ENCODE peak calls at places on chromosomes 4 and X, in nine cellular contexts. M is neuronal stem cell, F is IMR-90, A is mammary epithelial cell, C is GM23248, D is K562, X is mesenchymal stem cell, L is H9, I is GM12878. S is an unnamed sample.

GRCh38 chrX:115392871-115393270 is 103.4 kb downstream of the LUZP4 start:
- DNase-seq in M (no peak), F (no peak), A (no peak), C (no peak), D (no peak), X (no peak), L (no peak), I (no peak), S (no peak)

GRCh38 chrX:13340182-13340791 is 20.4 kb upstream of the ATXN3L start:
- DNase-seq in M (no peak), F (peak; percentile 2), A (peak; percentile 17), C (peak; percentile 57), D (no peak), X (no peak), L (no peak), I (no peak), S (peak; percentile 17)

GRCh38 chr4:145480257-145480656 is 1.4 kb upstream of the SMAD1 start:
- DNase-seq in M (no peak), F (no peak), A (peak; percentile 24), C (peak; percentile 3), D (no peak), X (no peak), L (no peak), I (no peak), S (no peak)

GRCh38 chrX:137387646-137388045 is 178.3 kb upstream of the ZIC3 start:
- DNase-seq in M (no peak), F (no peak), A (no peak), C (no peak), D (no peak), X (no peak), L (no peak), I (no peak), S (no peak)

GRCh38 chr4:129829373-129829772 is 733.4 kb downstream of the C4orf33 start:
- DNase-seq in M (no peak), F (no peak), A (no peak), C (no peak), D (no peak), X (no peak), L (no peak), I (no peak), S (no peak)

GRCh38 chr4:38489924-38490639 is 173.9 kb upstream of the KLF3 start:
- DNase-seq in M (no peak), F (peak; percentile 46), A (peak; percentile 70), C (peak; percentile 48), D (no peak), X (peak; percentile 74), L (peak; percentile 31), I (no peak), S (peak; percentile 61)

GRCh38 chr4:19266566-19266965 is 985.1 kb upstream of the SLIT2 start:
- DNase-seq in M (peak; percentile 15), F (no peak), A (no peak), C (no peak), D (no peak), X (peak; percentile 8), L (no peak), I (no peak), S (peak; percentile 33)

GRCh38 chrX:153804100-153804595 is 9.7 kb downstream of the SSR4 start:
- DNase-seq in M (no peak), F (no peak), A (no peak), C (no peak), D (no peak), X (no peak), L (no peak), I (no peak), S (no peak)

GRCh38 chrX:75156537-75156945 is 458 bp upstream of the ABCB7 start:
- DNase-seq in M (no peak), F (peak; percentile 12), A (peak; percentile 3), C (peak; percentile 44), D (peak; percentile 15), X (peak; percentile 58), L (no peak), I (no peak), S (no peak)

GRCh38 chrX:48972214-48973164 is 845 bp upstream of the KCND1 start:
- DNase-seq in M (no peak), F (peak; percentile 41), A (no peak), C (peak; percentile 59), D (peak; percentile 67), X (peak; percentile 58), L (peak; percentile 73), I (no peak), S (peak; percentile 58)

GRCh38 chr4:85720736-85721135 is 245.8 kb downstream of the ARHGAP24 start:
- DNase-seq in M (no peak), F (peak; percentile 23), A (peak; percentile 58), C (peak; percentile 62), D (no peak), X (peak; percentile 63), L (no peak), I (no peak), S (no peak)

GRCh38 chr4:105659190-105659589 is 49.3 kb downstream of the INTS12 start:
- DNase-seq in M (no peak), F (no peak), A (no peak), C (no peak), D (no peak), X (no peak), L (no peak), I (no peak), S (no peak)

GRCh38 chr4:105666693-105667092 is 41.8 kb downstream of the INTS12 start:
- DNase-seq in M (no peak), F (peak; percentile 16), A (peak; percentile 39), C (peak; percentile 46), D (no peak), X (peak; percentile 38), L (no peak), I (no peak), S (peak; percentile 55)

GRCh38 chr4:105657117-105657765 is 51.2 kb downstream of the INTS12 start:
- DNase-seq in M (no peak), F (no peak), A (peak; percentile 62), C (no peak), D (no peak), X (no peak), L (no peak), I (no peak), S (no peak)

GRCh38 chr4:105661028-105661427 is 47.5 kb downstream of the INTS12 start:
- DNase-seq in M (no peak), F (no peak), A (no peak), C (no peak), D (no peak), X (no peak), L (no peak), I (no peak), S (no peak)

GRCh38 chr4:105662935-105663675 is 45.4 kb downstream of the INTS12 start:
- DNase-seq in M (no peak), F (no peak), A (no peak), C (no peak), D (no peak), X (no peak), L (no peak), I (no peak), S (no peak)
- H3K9ac ChIP-seq in M (no peak overlapping the region), F (no peak overlapping the region), A (no peak overlapping the region), C (no peak overlapping the region), D (no peak overlapping the region), X (no peak overlapping the region), L (no peak overlapping the region), I (no peak overlapping the region), S (no peak overlapping the region)

GRCh38 chrX:134646170-134646569 is 12.1 kb downstream of the PLAC1 start:
- DNase-seq in M (no peak), F (no peak), A (no peak), C (no peak), D (no peak), X (no peak), L (no peak), I (no peak), S (no peak)
- H3K27ac ChIP-seq in M (no peak overlapping the region), F (no peak overlapping the region), A (no peak overlapping the region), C (no peak overlapping the region), D (no peak overlapping the region), X (no peak overlapping the region), L (no peak overlapping the region), I (no peak overlapping the region), S (no peak overlapping the region)

GRCh38 chr4:4387531-4388311 is 819 bp downstream of the NSG1 start:
- DNase-seq in M (no peak), F (no peak), A (no peak), C (peak; percentile 24), D (no peak), X (peak; percentile 18), L (no peak), I (no peak), S (peak; percentile 42)

GRCh38 chr4:4385729-4386295 is 1.1 kb upstream of the NSG1 start:
- DNase-seq in M (no peak), F (no peak), A (no peak), C (no peak), D (no peak), X (no peak), L (no peak), I (no peak), S (no peak)

GRCh38 chr4:4386736-4387392 is at the start of gene NSG1:
- DNase-seq in M (peak; percentile 44), F (peak; percentile 18), A (peak; percentile 58), C (peak; percentile 60), D (peak; percentile 45), X (peak; percentile 48), L (no peak), I (no peak), S (peak; percentile 73)

GRCh38 chr4:4384837-4385236 is 2.1 kb upstream of the NSG1 start:
- DNase-seq in M (peak; percentile 52), F (peak; percentile 2), A (peak; percentile 37), C (peak; percentile 41), D (peak; percentile 34), X (peak; percentile 68), L (peak; percentile 85), I (no peak), S (peak; percentile 83)

GRCh38 chr4:4386296-4386735 is 586 bp upstream of the NSG1 start:
- DNase-seq in M (no peak), F (no peak), A (peak; percentile 23), C (no peak), D (peak; percentile 35), X (peak; percentile 47), L (peak; percentile 59), I (no peak), S (peak; percentile 65)
- H3K9ac ChIP-seq in M (peak overlapping the region; percentile 81), F (peak overlapping the region; percentile 17), A (no peak overlapping the region), C (no peak overlapping the region), D (no peak overlapping the region), X (no peak overlapping the region), L (no peak overlapping the region), I (no peak overlapping the region), S (no peak overlapping the region)

GRCh38 chr4:82774711-82775171 is 23.9 kb downstream of the SCD5 start:
- DNase-seq in M (no peak), F (peak; percentile 49), A (no peak), C (peak; percentile 71), D (no peak), X (no peak), L (peak; percentile 21), I (no peak), S (peak; percentile 50)

GRCh38 chr4:82773049-82773448 is 25.5 kb downstream of the SCD5 start:
- DNase-seq in M (no peak), F (no peak), A (no peak), C (no peak), D (no peak), X (no peak), L (peak; percentile 8), I (no peak), S (no peak)

GRCh38 chr4:82776925-82777542 is 21.6 kb downstream of the SCD5 start:
- DNase-seq in M (no peak), F (peak; percentile 89), A (no peak), C (peak; percentile 56), D (no peak), X (no peak), L (peak; percentile 10), I (no peak), S (no peak)

GRCh38 chr4:82777857-82778525 is 20.6 kb downstream of the SCD5 start:
- DNase-seq in M (no peak), F (no peak), A (no peak), C (no peak), D (no peak), X (no peak), L (peak; percentile 10), I (no peak), S (no peak)

GRCh38 chr4:82775243-82775642 is 23.4 kb downstream of the SCD5 start:
- DNase-seq in M (no peak), F (no peak), A (no peak), C (no peak), D (no peak), X (no peak), L (peak; percentile 6), I (no peak), S (no peak)
- H3K27ac ChIP-seq in M (no peak overlapping the region), F (no peak overlapping the region), A (no peak overlapping the region), C (peak overlapping the region; percentile 58), D (no peak overlapping the region), X (peak overlapping the region; percentile 27), L (no peak overlapping the region), I (no peak overlapping the region), S (no peak overlapping the region)

S was measured in neural progenitor cell.